ENCODE peak calls at places on chromosomes 5 and 9, in nine cellular contexts. E is heart left ventricle, A is HepG2, P is H54, T is sigmoid colon, V is GM12891, W is IMR-90, G is gastrocnemius medialis, Z is suprapubic skin. U is an unnamed sample.

GRCh38 chr9:105497704-105498103 is 49.9 kb downstream of the FSD1L start:
- DNase-seq in W (no peak), E (no peak), P (no peak), A (no peak), G (no peak), Z (no peak), V (no peak), T (no peak), U (no peak)

GRCh38 chr9:137138058-137138697 is 776 bp upstream of the GRIN1 start:
- DNase-seq in W (no peak), P (peak; percentile 95), T (no peak), A (no peak), Z (no peak), V (no peak), G (no peak), E (no peak), U (no peak)

GRCh38 chr9:83299556-83299955 is 236.6 kb upstream of the RASEF start:
- DNase-seq in G (peak; percentile 74), T (no peak), Z (no peak), E (no peak), W (no peak), V (no peak), P (peak; percentile 87), A (no peak), U (no peak)

GRCh38 chr9:84137968-84138367 is 157.4 kb downstream of the RMI1 start:
- DNase-seq in W (no peak), T (no peak), E (peak; percentile 40), G (peak; percentile 18), V (no peak), P (no peak), Z (no peak), A (no peak), U (no peak)

GRCh38 chr9:75990181-75990580 is 99.7 kb downstream of the PCSK5 start:
- DNase-seq in T (no peak), W (no peak), Z (no peak), G (no peak), E (no peak), V (no peak), P (no peak), A (no peak), U (no peak)

GRCh38 chr5:1564182-1564748 is 40.5 kb upstream of the LPCAT1 start:
- DNase-seq in A (peak; percentile 84), P (peak; percentile 80), E (peak; percentile 51), W (peak; percentile 30), T (no peak), V (no peak), G (peak; percentile 29), Z (no peak), U (no peak)

GRCh38 chr9:104993291-104993963 is 65.5 kb upstream of the ABCA1 start:
- DNase-seq in E (peak; percentile 93), V (no peak), A (peak; percentile 63), Z (peak; percentile 92), W (peak; percentile 86), G (peak; percentile 96), P (peak; percentile 53), T (peak; percentile 97), U (peak; percentile 81)

GRCh38 chr9:101738566-101739183 is at the start of gene GRIN3A:
- DNase-seq in T (no peak), Z (no peak), P (no peak), V (no peak), E (peak; percentile 40), W (no peak), G (no peak), A (no peak), U (no peak)

GRCh38 chr9:12643686-12644085 is 49.5 kb upstream of the TYRP1 start:
- DNase-seq in A (no peak), E (no peak), T (no peak), W (no peak), Z (no peak), P (no peak), V (no peak), G (no peak), U (no peak)

GRCh38 chr5:151189151-151189550 is 31.6 kb upstream of the ANXA6 start:
- DNase-seq in W (no peak), Z (no peak), P (no peak), V (no peak), A (no peak), G (no peak), T (no peak), E (no peak), U (no peak)

GRCh38 chr9:136095028-136095494 is at the start of gene NACC2:
- DNase-seq in A (no peak), V (no peak), T (no peak), E (peak; percentile 81), P (peak; percentile 94), G (peak; percentile 81), Z (no peak), W (peak; percentile 52), U (peak; percentile 90)

GRCh38 chr9:118595719-118596305 is 773.4 kb downstream of the BRINP1 start:
- DNase-seq in E (no peak), Z (no peak), T (peak; percentile 66), A (no peak), W (no peak), V (peak; percentile 0), G (no peak), P (peak; percentile 36), U (no peak)

GRCh38 chr9:3963266-3964019 is 336.4 kb downstream of the GLIS3 start:
- DNase-seq in V (no peak), P (peak; percentile 15), G (no peak), W (peak; percentile 93), E (peak; percentile 43), T (peak; percentile 67), Z (no peak), A (no peak), U (no peak)

GRCh38 chr9:3971391-3972082 is 328.3 kb downstream of the GLIS3 start:
- DNase-seq in T (no peak), G (no peak), W (no peak), P (no peak), Z (no peak), V (no peak), E (no peak), A (no peak), U (no peak)

GRCh38 chr9:3969846-3970245 is 330.0 kb downstream of the GLIS3 start:
- DNase-seq in G (no peak), P (no peak), E (no peak), A (no peak), W (no peak), T (no peak), V (no peak), Z (no peak), U (no peak)

GRCh38 chr9:3972687-3973086 is 327.2 kb downstream of the GLIS3 start:
- DNase-seq in T (no peak), A (no peak), G (no peak), W (no peak), V (no peak), E (no peak), P (no peak), Z (no peak), U (no peak)

GRCh38 chr9:3968891-3969290 is 331.0 kb downstream of the GLIS3 start:
- DNase-seq in V (no peak), P (no peak), Z (no peak), T (no peak), E (no peak), A (peak; percentile 16), W (peak; percentile 58), G (no peak), U (no peak)
- TF ChIP-seq POLR2A in V (no peak), P (no peak), Z (no peak), T (no peak), E (no peak), A (no peak), W (no peak), G (no peak), U (no peak)

GRCh38 chr9:85262333-85262732 is 479.4 kb downstream of the AGTPBP1 start:
- DNase-seq in V (no peak), E (no peak), T (no peak), A (no peak), Z (no peak), P (no peak), W (no peak), G (no peak), U (no peak)
- TF ChIP-seq POLR2A in V (no peak), E (no peak), T (no peak), A (no peak), Z (no peak), P (no peak), W (no peak), G (no peak), U (no peak)

GRCh38 chr9:129333961-129334743 is 156.1 kb upstream of the IER5L start:
- DNase-seq in T (peak; percentile 96), V (no peak), E (peak; percentile 94), W (peak; percentile 92), P (peak; percentile 83), G (peak; percentile 71), A (peak; percentile 94), Z (peak; percentile 94), U (peak; percentile 94)
- TF ChIP-seq POLR2A in T (no peak), V (no peak), E (no peak), W (no peak), P (no peak), G (no peak), A (no peak), Z (peak; percentile 4), U (no peak)

GRCh38 chr9:96447406-96447805 is 2.6 kb upstream of the HABP4 start:
- DNase-seq in A (no peak), E (no peak), V (no peak), P (no peak), W (no peak), Z (no peak), G (no peak), T (no peak), U (no peak)

GRCh38 chr9:96448546-96449170 is 1.3 kb upstream of the HABP4 start:
- DNase-seq in V (no peak), G (no peak), T (no peak), E (no peak), A (no peak), P (no peak), Z (no peak), W (no peak), U (no peak)

GRCh38 chr9:96450613-96451544 is 910 bp downstream of the HABP4 start:
- DNase-seq in G (peak; percentile 16), V (peak; percentile 14), A (peak; percentile 25), T (peak; percentile 74), E (no peak), P (peak; percentile 70), W (peak; percentile 30), Z (peak; percentile 72), U (peak; percentile 84)

GRCh38 chr9:96449522-96449843 is 486 bp upstream of the HABP4 start:
- DNase-seq in G (no peak), V (no peak), T (no peak), E (no peak), P (peak; percentile 62), A (no peak), W (no peak), Z (no peak), U (no peak)

DNA sequence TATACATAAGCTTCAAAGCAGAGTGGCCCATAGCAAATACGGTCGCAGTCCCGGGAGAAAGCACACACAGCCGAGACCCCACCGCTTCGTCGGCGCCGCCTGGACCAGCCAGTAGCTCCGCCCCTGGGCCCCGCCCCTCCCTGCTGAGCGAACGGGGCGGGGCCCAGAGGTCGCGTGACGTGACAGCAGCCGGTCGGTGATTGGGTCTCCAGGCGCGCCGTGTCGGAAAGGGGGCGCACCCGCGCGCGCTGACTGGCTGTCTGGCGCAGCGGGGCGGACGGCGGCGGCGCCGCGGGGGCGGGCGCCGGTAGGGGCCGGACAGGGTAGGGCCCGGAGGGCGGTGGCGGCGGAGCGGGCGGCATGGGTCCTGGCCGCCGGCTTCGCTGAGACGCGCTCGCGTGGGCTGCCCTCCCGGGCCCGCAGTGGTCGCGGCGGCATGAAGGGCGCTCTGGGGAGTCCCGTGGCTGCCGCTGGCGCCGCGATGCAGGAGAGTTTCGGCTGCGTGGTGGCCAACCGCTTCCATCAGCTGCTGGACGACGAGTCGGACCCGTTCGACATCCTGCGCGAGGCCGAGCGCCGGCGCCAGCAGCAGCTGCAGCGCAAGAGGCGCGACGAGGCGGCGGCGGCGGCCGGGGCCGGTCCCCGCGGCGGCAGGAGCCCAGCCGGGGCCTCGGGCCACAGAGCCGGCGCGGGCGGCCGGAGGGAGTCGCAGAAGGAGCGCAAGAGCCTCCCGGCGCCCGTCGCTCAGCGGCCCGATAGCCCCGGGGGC is at the start of gene HABP4:
- DNase-seq in V (peak; percentile 93), A (peak; percentile 87), G (peak; percentile 94), P (peak; percentile 99), T (peak; percentile 98), W (peak; percentile 91), E (peak; percentile 97), Z (peak; percentile 97), U (peak; percentile 96)
- TF ChIP-seq POLR2A in V (no peak), A (peak; percentile 47), G (peak; percentile 94), P (peak; percentile 96), T (no peak), W (peak; percentile 76), E (peak; percentile 82), Z (peak; percentile 72), U (no peak)

U was measured in spleen.